ENCODE peak calls at places on chromosomes 4 and X, in four cellular contexts. One of them, this sample, is unnamed.

GRCh38 chr4:92305148-92305877 is 1.5 kb downstream of the GRID2 start:
- DNase-seq in GM23248: peak
- DNase-seq in IMR-90: peak
- DNase-seq in pancreas: peak
- DNase-seq in this sample: no peak

GRCh38 chrX:7132335-7133035 is 15.0 kb upstream of the STS start:
- DNase-seq in GM23248: peak
- DNase-seq in IMR-90: peak
- DNase-seq in pancreas: peak
- DNase-seq in this sample: no peak

GRCh38 chr4:52751349-52751911 is at the start of gene ERVMER34-1:
- DNase-seq in GM23248: peak
- DNase-seq in IMR-90: no peak
- DNase-seq in pancreas: peak
- DNase-seq in this sample: no peak

GRCh38 chr4:11416071-11416766 is 12.5 kb downstream of the HS3ST1 start:
- DNase-seq in GM23248: no peak
- DNase-seq in IMR-90: no peak
- DNase-seq in pancreas: no peak
- DNase-seq in this sample: no peak

GRCh38 chr4:102285831-102286230 is 59.5 kb downstream of the SLC39A8 start:
- DNase-seq in GM23248: peak
- DNase-seq in IMR-90: no peak
- DNase-seq in pancreas: no peak
- DNase-seq in this sample: no peak

GRCh38 chrX:32592786-32593185 is 618.6 kb downstream of the DMD start:
- DNase-seq in GM23248: no peak
- DNase-seq in IMR-90: no peak
- DNase-seq in pancreas: no peak
- DNase-seq in this sample: no peak

GRCh38 chr4:16897991-16898827 is at the start of gene LDB2:
- DNase-seq in GM23248: peak
- DNase-seq in IMR-90: peak
- DNase-seq in pancreas: peak
- DNase-seq in this sample: no peak

GRCh38 chrX:45765726-45766125 is 565.0 kb upstream of the DIPK2B start:
- DNase-seq in GM23248: peak
- DNase-seq in IMR-90: no peak
- DNase-seq in pancreas: no peak
- DNase-seq in this sample: no peak

GRCh38 chr4:7960790-7961655 is 21.4 kb upstream of the AFAP1 start:
- DNase-seq in GM23248: peak
- DNase-seq in IMR-90: peak
- DNase-seq in pancreas: peak
- DNase-seq in this sample: peak

GRCh38 chr4:139619644-139620043 is 46.0 kb upstream of the MGST2 start:
- DNase-seq in GM23248: peak
- DNase-seq in IMR-90: no peak
- DNase-seq in pancreas: no peak
- DNase-seq in this sample: peak

GRCh38 chrX:139691493-139691842 is 16.5 kb downstream of the MCF2 start:
- DNase-seq in GM23248: peak
- DNase-seq in IMR-90: no peak
- DNase-seq in pancreas: peak
- DNase-seq in this sample: no peak

GRCh38 chr4:141133146-141134006 is at the start of gene RNF150:
- DNase-seq in GM23248: peak
- DNase-seq in IMR-90: peak
- DNase-seq in pancreas: peak
- DNase-seq in this sample: peak

GRCh38 chrX:153955451-153955732 is 10.9 kb upstream of the RENBP start:
- DNase-seq in GM23248: no peak
- DNase-seq in IMR-90: no peak
- DNase-seq in pancreas: no peak
- DNase-seq in this sample: no peak

GRCh38 chrX:15468036-15468435 is 25.1 kb downstream of the PIR start:
- DNase-seq in GM23248: peak
- DNase-seq in IMR-90: peak
- DNase-seq in pancreas: peak
- DNase-seq in this sample: peak

GRCh38 chrX:12702509-12703091 is 88.6 kb upstream of the PRPS2 start:
- DNase-seq in GM23248: no peak
- DNase-seq in IMR-90: no peak
- DNase-seq in pancreas: no peak
- DNase-seq in this sample: peak

GRCh38 chr4:105712766-105713165 is 4.2 kb downstream of the GSTCD start:
- DNase-seq in GM23248: peak
- DNase-seq in IMR-90: no peak
- DNase-seq in pancreas: no peak
- DNase-seq in this sample: no peak

GRCh38 chrX:54785901-54786300 is 12.2 kb downstream of the ITIH6 start:
- DNase-seq in GM23248: peak
- DNase-seq in IMR-90: no peak
- DNase-seq in pancreas: no peak
- DNase-seq in this sample: no peak

GRCh38 chrX:77446840-77447239 is 349 bp upstream of the FGF16 start:
- DNase-seq in GM23248: peak
- DNase-seq in IMR-90: no peak
- DNase-seq in pancreas: no peak
- DNase-seq in this sample: no peak

GRCh38 chrX:49922291-49923241 is at the start of gene CLCN5:
- DNase-seq in GM23248: peak
- DNase-seq in IMR-90: peak
- DNase-seq in pancreas: peak
- DNase-seq in this sample: peak

GRCh38 chr4:54588404-54588803 is 69.4 kb upstream of the KIT start:
- DNase-seq in GM23248: no peak
- DNase-seq in IMR-90: peak
- DNase-seq in pancreas: no peak
- DNase-seq in this sample: no peak

GRCh38 chr4:11685481-11685880 is 256.8 kb upstream of the HS3ST1 start:
- DNase-seq in GM23248: no peak
- DNase-seq in IMR-90: no peak
- DNase-seq in pancreas: no peak
- DNase-seq in this sample: no peak

GRCh38 chr4:182447938-182448280 is 204.7 kb downstream of the TENM3 start:
- DNase-seq in GM23248: peak
- DNase-seq in IMR-90: no peak
- DNase-seq in pancreas: no peak
- DNase-seq in this sample: no peak

GRCh38 chr4:151850751-151851150 is 89.9 kb upstream of the GATB start:
- DNase-seq in GM23248: peak
- DNase-seq in IMR-90: no peak
- DNase-seq in pancreas: no peak
- DNase-seq in this sample: no peak

GRCh38 chr4:140330311-140330900 is 43.0 kb upstream of the SCOC start:
- DNase-seq in GM23248: peak
- DNase-seq in IMR-90: peak
- DNase-seq in pancreas: no peak
- DNase-seq in this sample: peak

GRCh38 chr4:120720354-120720753 is 202.2 kb downstream of the PRDM5 start:
- DNase-seq in GM23248: no peak
- DNase-seq in IMR-90: no peak
- DNase-seq in pancreas: no peak
- DNase-seq in this sample: no peak

GRCh38 chrX:53711446-53711845 is 24.9 kb upstream of the HUWE1 start:
- DNase-seq in GM23248: no peak
- DNase-seq in IMR-90: no peak
- DNase-seq in pancreas: no peak
- DNase-seq in this sample: no peak

GRCh38 chr4:84892950-84893349 is 73.5 kb downstream of the WDFY3 start:
- DNase-seq in GM23248: no peak
- DNase-seq in IMR-90: no peak
- DNase-seq in pancreas: no peak
- DNase-seq in this sample: no peak

GRCh38 chr4:21947768-21948346 is 715 bp downstream of the KCNIP4 start:
- DNase-seq in GM23248: peak
- DNase-seq in IMR-90: no peak
- DNase-seq in pancreas: no peak
- DNase-seq in this sample: no peak

GRCh38 chr4:21952549-21952948 is 4.0 kb upstream of the KCNIP4 start:
- DNase-seq in GM23248: no peak
- DNase-seq in IMR-90: no peak
- DNase-seq in pancreas: no peak
- DNase-seq in this sample: no peak

GRCh38 chr4:21946858-21947257 is 1.7 kb downstream of the KCNIP4 start:
- DNase-seq in GM23248: no peak
- DNase-seq in IMR-90: no peak
- DNase-seq in pancreas: no peak
- DNase-seq in this sample: no peak

GRCh38 chr4:21948347-21949072 is at the start of gene KCNIP4:
- DNase-seq in GM23248: peak
- DNase-seq in IMR-90: no peak
- DNase-seq in pancreas: peak
- DNase-seq in this sample: no peak

GRCh38 chr4:21949073-21949457 is 493 bp upstream of the KCNIP4 start:
- DNase-seq in GM23248: peak
- DNase-seq in IMR-90: no peak
- DNase-seq in pancreas: no peak
- DNase-seq in this sample: no peak
- H3K4me3 ChIP-seq in GM23248: peak
- H3K4me3 ChIP-seq in IMR-90: no peak
- H3K4me3 ChIP-seq in pancreas: no peak
- H3K4me3 ChIP-seq in this sample: no peak

DNA sequence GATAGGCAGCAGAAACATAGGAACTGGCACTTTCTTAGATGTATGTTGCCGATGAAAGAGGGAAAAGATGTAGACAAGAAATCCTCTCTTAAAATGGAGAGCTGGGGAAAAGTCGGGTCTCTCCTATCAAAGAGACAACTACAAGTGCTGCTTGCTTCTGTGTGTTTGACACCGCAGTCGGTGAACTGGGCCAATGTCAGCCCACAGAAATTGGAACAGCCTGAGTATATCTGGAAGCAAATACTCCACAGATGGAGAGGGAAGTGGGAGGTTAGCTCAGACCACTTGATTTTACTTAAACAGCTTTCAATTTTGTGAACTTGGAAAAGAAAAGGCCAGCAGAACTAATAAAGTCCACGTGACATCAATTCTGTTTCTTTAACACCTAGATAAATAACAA is 230.8 kb upstream of the FAT1 start:
- DNase-seq in GM23248: no peak
- DNase-seq in IMR-90: no peak
- DNase-seq in pancreas: no peak
- DNase-seq in this sample: no peak
- H3K4me3 ChIP-seq in GM23248: no peak
- H3K4me3 ChIP-seq in IMR-90: no peak
- H3K4me3 ChIP-seq in pancreas: no peak
- H3K4me3 ChIP-seq in this sample: no peak

GRCh38 chr4:73853718-73854473 is 800 bp downstream of the PF4V1 start:
- DNase-seq in GM23248: no peak
- DNase-seq in IMR-90: no peak
- DNase-seq in pancreas: no peak
- DNase-seq in this sample: no peak
- H3K4me3 ChIP-seq in GM23248: peak
- H3K4me3 ChIP-seq in IMR-90: no peak
- H3K4me3 ChIP-seq in pancreas: no peak
- H3K4me3 ChIP-seq in this sample: no peak

DNA sequence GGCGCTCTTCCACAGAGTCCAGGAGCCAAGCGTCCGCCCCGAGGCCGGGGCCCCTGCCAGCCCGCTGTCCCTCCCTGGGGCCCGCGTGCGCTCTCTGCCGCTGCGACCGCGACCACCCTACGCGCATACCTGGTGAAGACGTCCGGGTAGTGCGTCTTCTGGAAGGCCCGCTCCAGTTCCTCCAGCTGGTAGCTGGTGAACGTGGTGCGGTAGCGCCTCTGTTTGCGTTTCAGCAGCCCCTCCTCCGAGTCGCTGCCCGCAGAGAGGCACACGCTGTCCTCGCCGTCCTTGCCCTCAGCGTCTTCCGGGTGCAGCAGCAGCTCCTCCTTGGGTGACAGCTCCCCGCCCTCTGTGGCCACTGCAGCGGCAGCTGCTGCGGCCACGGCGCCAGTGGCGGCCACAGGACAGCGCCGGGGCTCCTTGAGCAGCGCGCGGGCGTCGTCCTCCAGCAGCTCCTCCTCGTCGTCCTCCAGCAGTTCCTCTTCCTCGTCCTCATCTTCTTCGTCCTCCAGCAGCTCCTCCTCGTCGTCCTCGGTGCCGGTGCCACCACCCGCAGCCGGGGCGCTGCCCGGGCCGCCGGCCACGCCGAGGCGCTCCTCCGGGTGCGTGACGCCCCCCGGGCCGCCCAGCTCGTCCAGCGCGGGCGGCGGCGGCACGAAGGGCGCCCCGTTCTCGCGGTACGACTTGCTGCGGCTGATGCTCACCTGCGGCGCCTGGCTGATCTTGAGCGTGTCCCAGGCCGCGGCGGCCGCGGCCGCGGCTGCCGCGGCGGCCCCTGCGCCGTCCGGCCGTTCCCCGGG is 2.8 kb downstream of the ARX start:
- DNase-seq in GM23248: peak
- DNase-seq in IMR-90: no peak
- DNase-seq in pancreas: no peak
- DNase-seq in this sample: no peak
- H3K4me3 ChIP-seq in GM23248: no peak
- H3K4me3 ChIP-seq in IMR-90: no peak
- H3K4me3 ChIP-seq in pancreas: no peak
- H3K4me3 ChIP-seq in this sample: no peak

This sample was measured in Jurkat, Clone E6-1.